ENCODE peak calls at places on chromosomes 3 and 15, in nine cellular contexts. Y is spleen, R is GM12891, E is GM23338, C is GM12878, Z is stomach, N is endothelial cell of umbilical vein, K is K562, H is breast epithelium. F is an unnamed sample.

GRCh38 chr3:55161256-55161655 is 233.4 kb upstream of the LRTM1 start:
- DNase-seq in C (no peak), Z (no peak), R (no peak), E (no peak), H (no peak), Y (no peak), K (no peak), N (no peak), F (no peak)

GRCh38 chr3:148857321-148857720 is 7.8 kb upstream of the CPA3 start:
- DNase-seq in N (no peak), Y (no peak), H (no peak), C (no peak), E (no peak), K (no peak), R (no peak), Z (no peak), F (no peak)

GRCh38 chr15:67606742-67607141 is 64.2 kb downstream of the MAP2K5 start:
- DNase-seq in E (no peak), Z (no peak), C (no peak), N (no peak), H (no peak), K (no peak), R (no peak), Y (no peak), F (no peak)

GRCh38 chr15:99252326-99252725 is 1.0 kb downstream of the LRRC28 start:
- DNase-seq in Y (no peak), R (no peak), N (no peak), E (no peak), C (no peak), K (no peak), H (no peak), Z (no peak), F (no peak)

GRCh38 chr15:67510597-67511225 is 10.2 kb upstream of the C15orf61 start:
- DNase-seq in N (no peak), H (no peak), K (no peak), R (no peak), Y (no peak), Z (no peak), E (no peak), C (no peak), F (no peak)

GRCh38 chr3:192229866-192230265 is 497.5 kb downstream of the FGF12 start:
- DNase-seq in H (no peak), C (no peak), R (no peak), N (no peak), E (no peak), K (no peak), Z (no peak), Y (no peak), F (no peak)

GRCh38 chr15:56272474-56272873 is 28.8 kb upstream of the RFX7 start:
- DNase-seq in Y (no peak), K (no peak), E (no peak), N (no peak), C (no peak), R (no peak), H (no peak), Z (no peak), F (no peak)

GRCh38 chr3:61146010-61146569 is 105.2 kb downstream of the FHIT start:
- DNase-seq in Y (no peak), C (no peak), H (no peak), K (no peak), R (no peak), N (no peak), E (no peak), Z (no peak), F (no peak)

GRCh38 chr3:177735441-177735840 is 538.2 kb upstream of the TBL1XR1 start:
- DNase-seq in N (no peak), C (no peak), Y (no peak), R (no peak), Z (no peak), K (no peak), E (no peak), H (no peak), F (no peak)

GRCh38 chr3:16869606-16870005 is 15.1 kb upstream of the PLCL2 start:
- DNase-seq in K (no peak), Y (no peak), E (no peak), N (no peak), H (no peak), C (no peak), R (no peak), Z (no peak), F (no peak)

GRCh38 chr15:100727291-100727851 is 125.0 kb downstream of the ASB7 start:
- DNase-seq in E (peak; percentile 8), C (no peak), N (no peak), Y (no peak), K (no peak), Z (no peak), R (no peak), H (peak; percentile 51), F (no peak)

GRCh38 chr15:59835801-59836200 is 146.7 kb upstream of the BNIP2 start:
- DNase-seq in C (no peak), K (no peak), Z (no peak), Y (no peak), H (no peak), E (no peak), R (no peak), N (no peak), F (no peak)

GRCh38 chr3:43707998-43708397 is 17.3 kb downstream of the ABHD5 start:
- DNase-seq in C (no peak), E (no peak), N (peak; percentile 70), H (no peak), R (no peak), Y (no peak), Z (no peak), K (no peak), F (no peak)

DNA sequence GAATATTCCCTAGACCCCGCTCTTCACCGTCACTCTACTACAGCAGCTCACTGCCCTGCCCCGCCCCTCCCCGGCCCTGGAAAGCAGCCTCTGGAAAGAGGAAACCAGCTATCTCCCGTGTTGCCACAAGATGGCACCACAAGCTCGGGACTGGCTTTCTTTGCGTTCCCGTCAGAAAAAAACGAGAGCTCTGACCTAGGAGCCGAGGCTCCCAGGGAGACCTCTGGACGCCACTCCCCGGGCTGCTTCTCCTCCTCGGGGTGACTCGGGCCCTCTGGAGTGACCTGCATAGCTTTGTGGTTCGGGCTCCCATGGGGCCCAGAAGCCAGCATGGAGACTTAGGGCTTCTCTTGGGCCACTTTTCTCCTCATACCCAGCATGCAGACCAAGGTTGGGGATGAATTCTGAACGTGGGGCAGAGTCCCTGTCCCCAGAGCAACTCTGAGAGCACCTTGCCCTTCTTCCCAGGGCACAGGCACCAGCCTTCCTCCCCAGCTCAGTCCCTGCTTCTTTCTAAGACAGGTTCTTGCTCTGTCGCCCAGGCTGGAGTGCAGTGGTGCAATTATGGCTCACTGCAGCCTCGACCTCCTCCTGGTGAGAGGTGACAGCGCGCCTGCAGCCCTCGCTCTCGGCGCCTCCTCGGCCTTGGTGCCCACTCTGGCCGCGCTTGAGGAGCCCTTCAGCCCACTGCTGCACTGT is 19.0 kb downstream of the STOML1 start:
- DNase-seq in Z (peak; percentile 89), Y (peak; percentile 92), C (no peak), K (peak; percentile 81), N (peak; percentile 81), R (peak; percentile 73), E (peak; percentile 95), H (peak; percentile 74), F (peak; percentile 90)
- TF ChIP-seq POLR2AphosphoS5 in Z (no peak), Y (peak; percentile 57), C (no peak), K (no peak), N (no peak), R (no peak), E (no peak), H (peak; percentile 26), F (no peak)

DNA sequence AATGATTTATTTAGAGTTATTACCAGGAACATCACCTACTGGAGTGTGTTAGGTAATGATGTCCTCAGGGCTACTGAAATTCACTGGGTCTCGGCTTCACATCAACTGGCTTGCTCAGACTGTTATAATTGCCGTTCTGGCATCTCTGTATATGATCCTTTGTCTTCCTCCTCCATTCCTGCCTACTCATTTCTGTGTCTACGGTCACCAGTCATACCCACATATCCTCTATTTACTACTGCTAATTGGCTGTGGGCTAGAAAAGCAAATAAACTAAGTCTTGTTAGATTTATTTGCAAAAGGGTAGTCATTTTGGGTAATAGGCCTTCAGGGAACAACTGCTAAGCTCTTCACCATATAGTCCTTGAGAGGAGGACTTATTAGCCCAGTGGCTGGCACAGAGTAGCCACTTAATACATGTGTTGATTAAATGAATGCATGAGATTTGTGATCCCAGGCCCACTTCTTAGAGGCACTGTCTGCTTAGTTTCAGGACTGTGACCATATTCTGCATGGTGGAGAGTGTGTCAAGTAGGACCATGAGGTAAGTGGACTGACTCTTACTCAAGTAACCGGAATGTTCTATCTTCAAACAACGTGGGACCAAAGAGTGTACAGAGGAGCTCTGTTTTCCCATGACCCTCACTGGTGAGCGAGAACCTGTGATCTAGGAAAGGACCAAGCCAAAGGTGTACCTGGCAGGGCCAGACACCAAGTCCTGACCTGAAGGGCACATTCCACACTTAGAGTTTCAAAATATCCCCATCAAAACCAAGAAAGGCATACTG is 13.2 kb downstream of the ZDHHC3 start:
- DNase-seq in R (no peak), K (no peak), E (no peak), Y (no peak), C (no peak), Z (no peak), N (no peak), H (peak; percentile 32), F (no peak)
- TF ChIP-seq POLR2AphosphoS5 in R (no peak), K (no peak), E (no peak), Y (no peak), C (no peak), Z (no peak), N (no peak), H (no peak), F (no peak)

GRCh38 chr15:62983956-62984355 is 58.6 kb upstream of the TPM1 start:
- DNase-seq in R (no peak), H (no peak), E (no peak), C (no peak), K (no peak), Y (no peak), Z (no peak), N (no peak), F (no peak)
- TF ChIP-seq POLR2AphosphoS5 in R (no peak), H (no peak), E (no peak), C (no peak), K (no peak), Y (no peak), Z (no peak), N (no peak), F (no peak)

GRCh38 chr3:42102569-42102968 is 11.4 kb downstream of the TRAK1 start:
- DNase-seq in K (no peak), R (no peak), Z (no peak), E (no peak), H (no peak), N (peak; percentile 21), C (no peak), Y (peak; percentile 28), F (no peak)

GRCh38 chr3:42099020-42099765 is 8.0 kb downstream of the TRAK1 start:
- DNase-seq in C (no peak), Y (peak; percentile 71), N (no peak), Z (no peak), E (no peak), K (no peak), H (no peak), R (no peak), F (no peak)

GRCh38 chr3:42098171-42098570 is 7.0 kb downstream of the TRAK1 start:
- DNase-seq in R (no peak), Y (peak; percentile 8), C (no peak), N (peak; percentile 61), K (no peak), H (no peak), Z (no peak), E (no peak), F (no peak)

GRCh38 chr3:42101481-42101880 is 10.3 kb downstream of the TRAK1 start:
- DNase-seq in R (no peak), N (no peak), H (no peak), C (no peak), Z (no peak), E (no peak), Y (peak; percentile 29), K (no peak), F (no peak)

GRCh38 chr3:42101048-42101447 is 9.9 kb downstream of the TRAK1 start:
- DNase-seq in R (no peak), N (peak; percentile 28), H (no peak), Z (no peak), Y (peak; percentile 67), K (no peak), C (no peak), E (no peak), F (no peak)
- TF ChIP-seq POLR2AphosphoS5 in R (no peak), N (no peak), H (no peak), Z (peak; percentile 5), Y (peak; percentile 59), K (no peak), C (no peak), E (no peak), F (no peak)

F was measured in transverse colon.